ENCODE peak calls at places on chromosome 6, in four cellular contexts. M is sigmoid colon, R is GM23248, C is left ventricle myocardium inferior. T is an unnamed sample. For H3K9me3, the result is how much of the 10 kb centered on the place peaks cover.

GRCh38 chr6:10381133-10381829 is 33.6 kb downstream of the TFAP2A start:
- DNase-seq in M (no peak), R (no peak), C (no peak), T (no peak)

GRCh38 chr6:35084511-35085203 is 56.5 kb downstream of the TCP11 start:
- DNase-seq in M (peak), R (no peak), C (no peak), T (no peak)

GRCh38 chr6:165891320-165891719 is 228.3 kb upstream of the PDE10A start:
- DNase-seq in M (no peak), R (no peak), C (no peak), T (no peak)

GRCh38 chr6:149856256-149856994 is 7.7 kb downstream of the LRP11 start:
- DNase-seq in M (no peak), R (peak), C (no peak), T (no peak)

GRCh38 chr6:7684076-7684475 is 41.8 kb upstream of the BMP6 start:
- DNase-seq in M (no peak), R (peak), C (no peak), T (no peak)

GRCh38 chr6:38482466-38482865 is 157.3 kb downstream of the BTBD9 start:
- DNase-seq in M (no peak), R (no peak), C (no peak), T (no peak)

GRCh38 chr6:16901777-16902176 is 140.5 kb upstream of the ATXN1 start:
- DNase-seq in M (peak), R (peak), C (peak), T (no peak)

GRCh38 chr6:41462980-41463930 is 82.9 kb upstream of the FOXP4 start:
- DNase-seq in M (peak), R (peak), C (peak), T (no peak)

GRCh38 chr6:131107166-131107565 is 28.1 kb upstream of the AKAP7 start:
- DNase-seq in M (no peak), R (peak), C (no peak), T (no peak)

GRCh38 chr6:5439749-5440148 is 178.4 kb downstream of the FARS2 start:
- DNase-seq in M (no peak), R (no peak), C (no peak), T (no peak)

GRCh38 chr6:110590821-110591351 is 114.5 kb upstream of the SLC22A16 start:
- DNase-seq in M (no peak), R (peak), C (no peak), T (no peak)

GRCh38 chr6:122153530-122153929 is 245.9 kb upstream of the HSF2 start:
- DNase-seq in M (no peak), R (no peak), C (no peak), T (no peak)

GRCh38 chr6:12709116-12709515 is 7.5 kb upstream of the PHACTR1 start:
- DNase-seq in M (no peak), R (peak), C (no peak), T (no peak)

GRCh38 chr6:119713903-119714302 is 364.3 kb upstream of the MAN1A1 start:
- DNase-seq in M (no peak), R (no peak), C (no peak), T (no peak)

GRCh38 chr6:14000901-14001300 is 76.1 kb downstream of the RNF182 start:
- DNase-seq in M (no peak), R (peak), C (no peak), T (no peak)

GRCh38 chr6:113763311-113763766 is 93.8 kb upstream of the MARCKS start:
- DNase-seq in M (no peak), R (peak), C (no peak), T (no peak)

GRCh38 chr6:87184762-87185250 is 29.4 kb downstream of the ZNF292 start:
- DNase-seq in M (no peak), R (no peak), C (no peak), T (no peak)

GRCh38 chr6:60754879-60755278 is 1531.1 kb downstream of the KHDRBS2 start:
- DNase-seq in M (no peak), R (no peak), C (no peak), T (no peak)

GRCh38 chr6:27630727-27631613 is 158.1 kb upstream of the ZNF184 start:
- DNase-seq in M (no peak), R (peak), C (no peak), T (no peak)

GRCh38 chr6:163841733-163842132 is 427.2 kb downstream of the QKI start:
- DNase-seq in M (no peak), R (no peak), C (no peak), T (no peak)

GRCh38 chr6:15623282-15624116 is 39.3 kb downstream of the DTNBP1 start:
- DNase-seq in M (peak), R (peak), C (no peak), T (no peak)

GRCh38 chr6:142927904-142928303 is 17.1 kb downstream of the HIVEP2 start:
- DNase-seq in M (no peak), R (no peak), C (no peak), T (no peak)

GRCh38 chr6:25713802-25714201 is 40.7 kb upstream of the SLC17A4 start:
- DNase-seq in M (no peak), R (peak), C (no peak), T (no peak)

GRCh38 chr6:72783667-72784066 is 161.8 kb downstream of the KCNQ5 start:
- DNase-seq in M (no peak), R (peak), C (no peak), T (no peak)

GRCh38 chr6:5541751-5542432 is 280.6 kb downstream of the FARS2 start:
- DNase-seq in M (no peak), R (peak), C (no peak), T (no peak)

GRCh38 chr6:13787146-13787545 is 27.2 kb downstream of the MCUR1 start:
- DNase-seq in M (no peak), R (peak), C (no peak), T (no peak)

GRCh38 chr6:145530454-145530853 is 204.9 kb downstream of the EPM2A start:
- DNase-seq in M (no peak), R (no peak), C (no peak), T (no peak)

GRCh38 chr6:159043236-159043635 is 1.6 kb downstream of the TAGAP start:
- DNase-seq in M (no peak), R (no peak), C (no peak), T (no peak)

GRCh38 chr6:12010635-12011275 is 1.4 kb upstream of the HIVEP1 start:
- DNase-seq in M (peak), R (peak), C (peak), T (peak)

GRCh38 chr6:39566381-39566934 is 158.8 kb downstream of the KIF6 start:
- DNase-seq in M (no peak), R (peak), C (no peak), T (no peak)

GRCh38 chr6:24033284-24033683 is 92.7 kb upstream of the NRSN1 start:
- DNase-seq in M (no peak), R (no peak), C (no peak), T (no peak)

GRCh38 chr6:168513766-168514165 is 72.8 kb downstream of the SMOC2 start:
- DNase-seq in M (no peak), R (no peak), C (no peak), T (no peak)
- H3K9me3 ChIP-seq in M (under half), R (under half), C (under half), T (under half)

DNA sequence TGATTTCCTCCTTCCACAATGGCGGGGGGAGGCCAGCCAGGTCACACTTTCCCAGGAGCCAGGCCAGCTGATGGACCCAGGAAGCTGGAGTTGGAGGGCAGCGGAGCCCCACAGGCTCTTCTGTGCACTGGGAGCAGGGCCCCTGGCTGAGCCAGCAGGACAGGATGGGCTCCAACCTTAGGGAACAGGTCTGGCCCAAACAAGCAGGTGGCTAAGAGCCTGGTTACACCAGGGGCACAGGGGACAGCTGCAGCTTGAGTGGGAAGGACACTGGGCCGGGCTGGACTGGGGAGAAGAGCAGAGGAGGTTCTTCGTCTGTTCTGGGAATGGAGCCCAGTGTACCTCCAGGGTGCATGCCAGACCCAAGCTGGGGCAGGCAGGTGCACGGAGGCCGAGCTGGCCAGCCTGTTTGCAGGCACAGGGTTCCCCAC is 102.3 kb downstream of the DLL1 start:
- DNase-seq in M (no peak), R (no peak), C (no peak), T (no peak)
- H3K9me3 ChIP-seq in M (under half), R (under half), C (under half), T (under half)

GRCh38 chr6:30873137-30873640 is 11.1 kb upstream of the DDR1 start:
- DNase-seq in M (no peak), R (no peak), C (no peak), T (no peak)

GRCh38 chr6:30870546-30870945 is 13.8 kb upstream of the DDR1 start:
- DNase-seq in M (no peak), R (no peak), C (no peak), T (no peak)

GRCh38 chr6:30875244-30876038 is 8.9 kb upstream of the DDR1 start:
- DNase-seq in M (no peak), R (no peak), C (no peak), T (no peak)

GRCh38 chr6:30876039-30876730 is 8.1 kb upstream of the DDR1 start:
- DNase-seq in M (peak), R (peak), C (no peak), T (no peak)

DNA sequence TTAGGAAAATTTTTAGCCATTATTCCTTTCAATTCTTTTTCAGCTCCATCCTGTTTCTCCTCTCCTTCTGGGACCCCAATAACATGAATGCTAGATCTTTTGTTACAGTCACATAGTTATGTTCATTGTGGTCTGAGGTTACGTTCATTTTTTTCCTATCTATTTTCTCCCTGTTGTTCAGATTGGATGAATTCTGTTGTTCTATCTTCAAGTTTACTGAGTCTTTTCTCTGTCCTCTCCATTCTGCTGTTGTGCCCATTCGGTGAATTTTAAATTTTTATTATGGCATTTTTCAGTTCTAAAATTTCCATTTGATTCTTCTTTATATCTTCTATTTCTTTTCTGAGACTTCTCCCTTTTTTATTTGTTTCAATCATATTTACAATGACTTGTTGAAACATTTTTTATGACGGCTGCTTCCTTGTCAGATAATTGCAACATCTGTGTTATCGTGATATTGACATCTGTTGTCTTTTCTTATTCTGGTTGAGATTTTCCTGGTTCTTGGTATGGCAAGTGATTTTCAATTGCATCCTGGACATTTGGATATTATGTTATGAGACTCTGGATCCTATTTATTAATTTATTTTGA is 12.6 kb upstream of the DDR1 start:
- DNase-seq in M (no peak), R (no peak), C (no peak), T (no peak)
- H3K9me3 ChIP-seq in M (under half), R (under half), C (under half), T (under half)

GRCh38 chr6:167424060-167424673 is 99.3 kb downstream of the TTLL2 start:
- DNase-seq in M (no peak), R (no peak), C (no peak), T (no peak)
- H3K9me3 ChIP-seq in M (under half), R (under half), C (under half), T (under half)

DNA sequence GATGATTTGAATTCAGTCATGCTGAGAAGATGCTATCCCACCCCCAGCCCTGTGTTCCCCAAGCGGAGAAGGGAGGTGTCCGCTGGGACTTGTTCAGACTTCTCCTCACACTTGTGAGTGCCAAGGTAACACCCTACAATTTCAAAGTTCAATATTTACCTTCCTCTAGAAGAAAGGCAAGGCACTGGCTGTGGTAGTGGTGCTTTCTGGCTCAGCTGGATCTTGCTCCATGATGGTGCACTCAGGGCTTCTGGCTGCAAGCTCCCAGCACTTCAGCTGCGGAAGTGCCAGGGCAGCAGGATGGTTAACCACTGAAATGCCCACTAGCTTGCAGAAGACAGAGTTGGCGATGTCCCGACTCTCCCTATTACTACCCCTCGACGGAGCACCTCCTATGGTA is 135.4 kb downstream of the MTFR2 start:
- DNase-seq in M (no peak), R (no peak), C (no peak), T (no peak)
- H3K9me3 ChIP-seq in M (under half), R (under half), C (under half), T (under half)

GRCh38 chr6:300494-301198 is 8.4 kb downstream of the DUSP22 start:
- DNase-seq in M (no peak), R (no peak), C (no peak), T (no peak)
- H3K9me3 ChIP-seq in M (under half), R (under half), C (under half), T (under half)

GRCh38 chr6:4384638-4385036 is 249.3 kb upstream of the ECI2 start:
- DNase-seq in M (no peak), R (no peak), C (no peak), T (no peak)
- H3K9me3 ChIP-seq in M (under half), R (under half), C (under half), T (under half)